ENCODE peak calls at places on chromosomes 3 and 15, in eight cellular contexts. N, V, G, T, H, D, J and R are unnamed samples.

GRCh38 chr3:123448503-123449091 is at the start of gene ADCY5:
- DNase-seq in H (peak), G (no peak), D (no peak), N (no peak), T (no peak), V (peak), J (no peak), R (peak)

GRCh38 chr3:13801361-13802214 is 78.3 kb downstream of the WNT7A start:
- DNase-seq in H (no peak), V (no peak), T (no peak), G (peak), N (no peak), J (peak), D (no peak), R (no peak)

GRCh38 chr3:115903843-115904242 is 280.5 kb downstream of the GAP43 start:
- DNase-seq in J (no peak), V (no peak), D (no peak), H (no peak), G (no peak), N (no peak), T (no peak), R (no peak)

GRCh38 chr3:142259359-142259758 is 34.0 kb upstream of the GK5 start:
- DNase-seq in G (no peak), J (peak), H (no peak), V (no peak), N (no peak), D (no peak), T (no peak), R (no peak)

GRCh38 chr3:64054488-64054887 is 31.2 kb upstream of the PSMD6 start:
- DNase-seq in J (no peak), V (no peak), D (no peak), N (no peak), T (no peak), G (no peak), H (no peak), R (no peak)

GRCh38 chr3:169327969-169328368 is 335.5 kb downstream of the MECOM start:
- DNase-seq in H (no peak), D (no peak), V (no peak), N (no peak), J (no peak), T (no peak), G (no peak), R (no peak)

GRCh38 chr15:40070608-40071218 is 31.7 kb upstream of the SRP14 start:
- DNase-seq in H (no peak), N (no peak), D (no peak), T (no peak), J (no peak), V (no peak), G (no peak), R (no peak)

GRCh38 chr3:8668216-8668615 is 23.6 kb upstream of the SSUH2 start:
- DNase-seq in G (no peak), H (no peak), N (no peak), J (no peak), D (no peak), T (no peak), V (no peak), R (no peak)

GRCh38 chr3:58656631-58657030 is 9.9 kb downstream of the FAM3D start:
- DNase-seq in J (no peak), H (no peak), G (no peak), N (no peak), V (no peak), D (no peak), T (no peak), R (no peak)

GRCh38 chr3:108804437-108804836 is 18.1 kb upstream of the TRAT1 start:
- DNase-seq in H (no peak), D (no peak), G (no peak), T (no peak), V (no peak), J (no peak), N (no peak), R (no peak)

GRCh38 chr3:146217324-146217723 is 33.6 kb downstream of the PLSCR4 start:
- DNase-seq in D (no peak), V (no peak), T (no peak), H (no peak), N (no peak), G (no peak), J (no peak), R (no peak)

GRCh38 chr3:125072310-125072709 is 16.5 kb upstream of the HEG1 start:
- DNase-seq in J (no peak), G (no peak), N (no peak), T (no peak), V (no peak), H (no peak), D (no peak), R (no peak)

GRCh38 chr3:169404491-169404890 is 259.0 kb downstream of the MECOM start:
- DNase-seq in H (peak), G (no peak), N (no peak), V (no peak), T (no peak), D (no peak), J (no peak), R (no peak)

GRCh38 chr15:60889506-60889905 is 339.6 kb downstream of the RORA start:
- DNase-seq in G (no peak), T (no peak), D (no peak), J (no peak), V (no peak), N (no peak), H (no peak), R (no peak)

GRCh38 chr15:31605467-31605931 is 278.9 kb downstream of the KLF13 start:
- DNase-seq in H (no peak), V (no peak), J (peak), N (no peak), D (no peak), G (peak), T (peak), R (no peak)

GRCh38 chr15:72509484-72509883 is 35.4 kb downstream of the ARIH1 start:
- DNase-seq in V (no peak), N (no peak), G (no peak), H (no peak), J (no peak), D (no peak), T (no peak), R (no peak)

GRCh38 chr3:176987901-176988300 is 209.4 kb downstream of the TBL1XR1 start:
- DNase-seq in G (no peak), T (peak), D (no peak), V (no peak), H (no peak), J (no peak), N (no peak), R (no peak)

GRCh38 chr3:175108613-175109151 is 249.5 kb downstream of the NAALADL2 start:
- DNase-seq in T (no peak), H (no peak), G (no peak), J (no peak), D (no peak), V (no peak), N (no peak), R (no peak)

GRCh38 chr3:103992469-103992868 is 1374.2 kb upstream of the ALCAM start:
- DNase-seq in J (no peak), D (no peak), H (no peak), N (no peak), G (no peak), V (no peak), T (no peak), R (no peak)

GRCh38 chr3:15220661-15221060 is 14.6 kb downstream of the CAPN7 start:
- DNase-seq in G (no peak), H (no peak), V (no peak), J (no peak), N (no peak), D (no peak), T (no peak), R (peak)

GRCh38 chr3:632571-633170 is 436.1 kb downstream of the CHL1 start:
- DNase-seq in H (no peak), G (peak), N (peak), D (no peak), V (no peak), J (peak), T (peak), R (peak)

GRCh38 chr15:101510212-101511197 is 21.0 kb upstream of the PCSK6 start:
- DNase-seq in D (no peak), N (no peak), H (no peak), J (no peak), T (no peak), V (no peak), G (no peak), R (no peak)

GRCh38 chr3:25565807-25566206 is 98.9 kb downstream of the TOP2B start:
- DNase-seq in V (no peak), G (no peak), T (no peak), N (no peak), H (no peak), D (no peak), J (no peak), R (no peak)

GRCh38 chr3:64878372-64878771 is 190.6 kb upstream of the ADAMTS9 start:
- DNase-seq in N (no peak), H (no peak), D (no peak), V (no peak), G (peak), J (no peak), T (no peak), R (no peak)

GRCh38 chr3:133915685-133916639 is 20.3 kb upstream of the RAB6B start:
- DNase-seq in T (peak), V (no peak), D (no peak), H (no peak), G (no peak), J (no peak), N (no peak), R (no peak)

GRCh38 chr3:131550562-131551188 is 47.9 kb upstream of the MRPL3 start:
- DNase-seq in J (no peak), T (no peak), V (no peak), D (no peak), N (no peak), H (no peak), G (no peak), R (no peak)

GRCh38 chr3:10142707-10143560 is 1.4 kb downstream of the VHL start:
- DNase-seq in N (peak), J (no peak), T (no peak), D (no peak), V (no peak), H (no peak), G (no peak), R (no peak)

GRCh38 chr3:103446958-103447357 is 1012.1 kb downstream of the ZPLD1 start:
- DNase-seq in D (no peak), V (no peak), N (no peak), H (no peak), G (no peak), J (no peak), T (no peak), R (no peak)

GRCh38 chr3:16842710-16843270 is 42.0 kb upstream of the PLCL2 start:
- DNase-seq in H (no peak), J (no peak), T (no peak), V (no peak), N (no peak), D (no peak), G (no peak), R (no peak)

GRCh38 chr3:197547206-197547605 is 8.6 kb downstream of the BDH1 start:
- DNase-seq in T (no peak), H (no peak), J (no peak), V (no peak), D (no peak), N (no peak), G (no peak), R (peak)

GRCh38 chr3:148077318-148077923 is 620.3 kb upstream of the AGTR1 start:
- DNase-seq in V (no peak), G (no peak), J (peak), D (no peak), N (peak), H (no peak), T (no peak), R (no peak)

GRCh38 chr3:10279384-10280176 is 13.2 kb downstream of the GHRL start:
- DNase-seq in H (no peak), N (no peak), V (peak), G (no peak), J (no peak), T (no peak), D (no peak), R (no peak)

GRCh38 chr3:39064646-39065045 is 12.8 kb downstream of the WDR48 start:
- DNase-seq in V (no peak), T (peak), J (no peak), G (no peak), N (no peak), H (no peak), D (no peak), R (no peak)

GRCh38 chr15:95134306-95135100 is 903.1 kb downstream of the MCTP2 start:
- DNase-seq in N (no peak), H (no peak), D (no peak), V (no peak), J (peak), G (no peak), T (no peak), R (no peak)

GRCh38 chr3:56467108-56467507 is 1.2 kb downstream of the ERC2 start:
- DNase-seq in V (peak), N (peak), D (no peak), H (no peak), J (peak), G (no peak), T (peak), R (peak)

GRCh38 chr3:51382947-51383578 is 2.0 kb upstream of the MANF start:
- DNase-seq in V (no peak), H (no peak), N (no peak), T (no peak), D (no peak), J (no peak), G (no peak), R (peak)

DNA sequence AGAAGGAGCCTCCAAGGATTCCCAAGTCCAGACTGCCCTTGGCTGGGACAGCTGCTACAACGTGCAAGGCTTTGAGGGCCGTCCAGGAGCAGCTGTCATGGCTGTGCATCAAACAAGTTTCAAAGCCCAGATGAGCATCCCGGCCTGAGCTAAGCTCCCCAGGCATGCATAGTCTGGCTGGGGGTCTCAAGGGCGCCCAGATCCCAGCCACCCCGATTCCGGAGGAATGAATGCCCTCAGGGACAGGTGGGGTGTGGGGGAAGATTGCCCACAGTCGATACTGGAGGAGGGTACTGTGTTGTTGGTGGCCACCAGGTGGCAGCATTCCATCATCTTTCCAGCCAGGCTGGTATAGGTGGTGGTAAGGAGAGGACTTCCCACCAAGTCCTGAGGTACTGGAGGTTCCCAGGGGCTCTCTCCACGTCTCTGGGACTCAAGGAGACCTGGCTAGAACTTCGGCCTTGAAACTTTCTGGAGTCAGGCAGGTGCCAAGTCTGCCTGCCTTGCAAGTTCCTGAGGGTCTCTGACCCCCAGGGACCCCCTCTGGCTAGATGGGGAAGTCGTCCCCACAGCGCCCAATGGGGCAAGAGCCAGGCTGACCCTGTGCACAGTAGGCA is 32.8 kb downstream of the RBM5 start:
- DNase-seq in G (peak), H (peak), V (peak), N (peak), D (peak), T (peak), J (peak), R (peak)
- H3K27ac ChIP-seq in G (peak), H (no peak), V (no peak), N (no peak), D (no peak), T (no peak), J (no peak), R (peak)

GRCh38 chr3:119530418-119530817 is 29.0 kb downstream of the CD80 start:
- DNase-seq in N (no peak), D (no peak), J (no peak), G (no peak), V (no peak), H (no peak), T (no peak), R (no peak)
- TF ChIP-seq CTCF in N (no peak), D (no peak), J (no peak), G (no peak), V (no peak), H (no peak), T (no peak), R (no peak)

GRCh38 chr3:185711255-185711870 is 113.5 kb downstream of the IGF2BP2 start:
- DNase-seq in J (peak), T (no peak), G (no peak), V (no peak), H (no peak), D (no peak), N (no peak), R (no peak)

GRCh38 chr3:185714085-185714484 is 110.8 kb downstream of the IGF2BP2 start:
- DNase-seq in J (no peak), T (no peak), N (no peak), H (no peak), V (no peak), G (no peak), D (no peak), R (no peak)

GRCh38 chr3:185715091-185715490 is 109.8 kb downstream of the IGF2BP2 start:
- DNase-seq in J (no peak), H (no peak), G (no peak), N (no peak), D (no peak), T (no peak), V (no peak), R (no peak)

GRCh38 chr3:185712337-185712736 is 112.5 kb downstream of the IGF2BP2 start:
- DNase-seq in J (no peak), D (no peak), V (no peak), T (no peak), H (no peak), G (no peak), N (no peak), R (no peak)

GRCh38 chr3:185713015-185713414 is 111.8 kb downstream of the IGF2BP2 start:
- DNase-seq in N (no peak), D (no peak), H (no peak), T (no peak), J (no peak), V (no peak), G (no peak), R (no peak)
- H3K27ac ChIP-seq in N (no peak), D (no peak), H (no peak), T (no peak), J (no peak), V (no peak), G (no peak), R (no peak)

DNA sequence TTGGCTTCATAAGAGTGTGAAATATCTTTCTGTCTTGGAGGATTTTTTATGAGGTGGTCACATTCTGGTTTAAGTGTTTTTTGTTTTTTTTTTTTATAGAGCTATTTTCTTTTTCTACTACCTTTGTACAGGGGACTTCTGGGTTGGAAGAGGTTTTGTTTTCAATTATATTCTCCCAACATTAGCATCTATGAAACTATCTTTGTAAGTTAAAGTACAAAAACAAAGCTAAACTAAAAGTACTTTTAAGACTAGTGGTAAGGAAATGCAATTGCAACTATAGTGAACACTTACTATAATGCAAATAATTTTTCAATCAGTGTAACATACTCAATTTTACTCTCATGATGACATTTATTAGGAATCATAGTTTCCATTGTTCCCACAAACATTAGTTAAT is 688.2 kb downstream of the SI start:
- DNase-seq in J (no peak), G (no peak), T (no peak), D (no peak), V (no peak), N (no peak), H (no peak), R (no peak)
- TF ChIP-seq CTCF in J (peak), G (no peak), T (no peak), D (no peak), V (no peak), N (no peak), H (no peak), R (no peak)

GRCh38 chr3:127698264-127699097 is 25.7 kb downstream of the ABTB1 start:
- DNase-seq in G (no peak), V (no peak), D (no peak), J (no peak), H (peak), T (no peak), N (no peak), R (no peak)
- H3K27ac ChIP-seq in G (no peak), V (peak), D (peak), J (peak), H (peak), T (no peak), N (peak), R (peak)

GRCh38 chr3:112333386-112334334 is 704 bp downstream of the CD200 start:
- DNase-seq in N (no peak), H (no peak), D (no peak), G (no peak), T (no peak), J (no peak), V (peak), R (no peak)
- TF ChIP-seq CTCF in N (no peak), H (no peak), D (no peak), G (no peak), T (no peak), J (no peak), V (no peak), R (no peak)

GRCh38 chr3:101847328-101847727 is 2.0 kb upstream of the NFKBIZ start:
- DNase-seq in G (no peak), H (no peak), J (no peak), T (no peak), N (no peak), D (no peak), V (no peak), R (no peak)
- H3K27ac ChIP-seq in G (no peak), H (no peak), J (no peak), T (no peak), N (no peak), D (no peak), V (no peak), R (no peak)

GRCh38 chr3:74469151-74469550 is 145.3 kb downstream of the CNTN3 start:
- DNase-seq in N (no peak), V (no peak), J (no peak), T (no peak), G (no peak), H (no peak), D (no peak), R (no peak)
- TF ChIP-seq CTCF in N (no peak), V (no peak), J (no peak), T (no peak), G (no peak), H (no peak), D (no peak), R (no peak)

GRCh38 chr3:105905328-105905727 is 36.5 kb upstream of the CBLB start:
- DNase-seq in T (no peak), G (no peak), J (no peak), H (no peak), D (no peak), V (no peak), N (no peak), R (no peak)

GRCh38 chr3:105906834-105907233 is 38.0 kb upstream of the CBLB start:
- DNase-seq in V (no peak), J (no peak), D (peak), T (peak), N (no peak), H (no peak), G (no peak), R (no peak)

GRCh38 chr3:105906345-105906744 is 37.5 kb upstream of the CBLB start:
- DNase-seq in G (no peak), H (no peak), V (no peak), J (no peak), N (no peak), T (no peak), D (no peak), R (no peak)

GRCh38 chr3:105904683-105905320 is 36.0 kb upstream of the CBLB start:
- DNase-seq in J (no peak), V (no peak), N (no peak), D (no peak), G (no peak), T (no peak), H (no peak), R (no peak)

GRCh38 chr3:105907790-105908189 is 39.0 kb upstream of the CBLB start:
- DNase-seq in G (no peak), T (no peak), H (no peak), N (no peak), J (no peak), D (no peak), V (no peak), R (no peak)
- H3K27ac ChIP-seq in G (no peak), T (no peak), H (peak), N (no peak), J (no peak), D (no peak), V (no peak), R (no peak)